ENCODE peak calls at places on chromosomes 2 and 18, in six cellular contexts. E, A, G, X, C and F are unnamed samples.

GRCh38 chr2:46435353-46435752 is 44.0 kb upstream of the TMEM247 start:
- DNase-seq in E (no peak), A (no peak), G (no peak), X (no peak), C (no peak), F (no peak)

GRCh38 chr2:71477231-71477681 is 23.9 kb downstream of the DYSF start:
- DNase-seq in E (peak; percentile 40), A (no peak), G (no peak), X (peak; percentile 81), C (no peak), F (no peak)

GRCh38 chr2:134906726-134907125 is 11.9 kb upstream of the CCNT2 start:
- DNase-seq in E (no peak), A (no peak), G (no peak), X (no peak), C (no peak), F (no peak)

GRCh38 chr2:154698238-154698788 is at the start of gene KCNJ3:
- DNase-seq in E (no peak), A (no peak), G (no peak), X (no peak), C (no peak), F (no peak)

GRCh38 chr2:160227252-160227651 is 27.2 kb upstream of the ITGB6 start:
- DNase-seq in E (peak; percentile 87), A (no peak), G (no peak), X (no peak), C (no peak), F (peak; percentile 40)

GRCh38 chr2:237742614-237743013 is 56.0 kb upstream of the RBM44 start:
- DNase-seq in E (no peak), A (no peak), G (no peak), X (no peak), C (no peak), F (no peak)

GRCh38 chr2:46954951-46955571 is 39.5 kb upstream of the MCFD2 start:
- DNase-seq in E (peak; percentile 81), A (no peak), G (no peak), X (no peak), C (peak; percentile 36), F (peak; percentile 92)

GRCh38 chr2:32745191-32745590 is 117.3 kb downstream of the TTC27 start:
- DNase-seq in E (peak; percentile 27), A (no peak), G (no peak), X (no peak), C (no peak), F (no peak)

GRCh38 chr2:113113794-113114193 is 13.6 kb upstream of the IL1RN start:
- DNase-seq in E (no peak), A (no peak), G (no peak), X (no peak), C (no peak), F (no peak)

GRCh38 chr2:29309090-29310054 is 194.2 kb downstream of the CLIP4 start:
- DNase-seq in E (peak; percentile 82), A (peak; percentile 80), G (no peak), X (peak; percentile 8), C (peak; percentile 32), F (peak; percentile 74)

GRCh38 chr18:37243756-37244155 is 321.8 kb downstream of the CELF4 start:
- DNase-seq in E (no peak), A (no peak), G (no peak), X (no peak), C (no peak), F (no peak)

GRCh38 chr2:12712871-12713270 is 3.9 kb upstream of the TRIB2 start:
- DNase-seq in E (peak; percentile 97), A (no peak), G (no peak), X (no peak), C (no peak), F (no peak)

GRCh38 chr2:67604360-67604759 is 207.2 kb downstream of the ETAA1 start:
- DNase-seq in E (peak; percentile 29), A (no peak), G (no peak), X (no peak), C (no peak), F (peak; percentile 33)

GRCh38 chr2:236568068-236568921 is 1.3 kb upstream of the ACKR3 start:
- DNase-seq in E (peak; percentile 54), A (peak; percentile 70), G (no peak), X (no peak), C (peak; percentile 38), F (no peak)

GRCh38 chr2:98895901-98896300 is 40.1 kb downstream of the CRACDL start:
- DNase-seq in E (no peak), A (no peak), G (peak; percentile 67), X (no peak), C (no peak), F (no peak)

GRCh38 chr2:173286153-173286809 is 68.4 kb upstream of the CDCA7 start:
- DNase-seq in E (no peak), A (peak; percentile 63), G (no peak), X (no peak), C (no peak), F (no peak)

GRCh38 chr2:57804971-57805370 is 241.6 kb upstream of the VRK2 start:
- DNase-seq in E (no peak), A (no peak), G (no peak), X (no peak), C (no peak), F (no peak)

GRCh38 chr2:64854773-64855237 is 134.4 kb upstream of the SLC1A4 start:
- DNase-seq in E (peak; percentile 80), A (no peak), G (no peak), X (no peak), C (no peak), F (peak; percentile 73)

GRCh38 chr18:11587432-11587831 is 22.0 kb upstream of the SLC35G4 start:
- DNase-seq in E (no peak), A (no peak), G (no peak), X (no peak), C (no peak), F (no peak)

GRCh38 chr18:43886341-43886740 is 609.1 kb upstream of the SYT4 start:
- DNase-seq in E (no peak), A (no peak), G (no peak), X (no peak), C (no peak), F (no peak)

GRCh38 chr2:98764499-98764898 is 33.6 kb upstream of the MGAT4A start:
- DNase-seq in E (no peak), A (no peak), G (no peak), X (no peak), C (no peak), F (no peak)

GRCh38 chr18:25181993-25182392 is 170.0 kb downstream of the ZNF521 start:
- DNase-seq in E (peak; percentile 19), A (no peak), G (no peak), X (no peak), C (no peak), F (no peak)

GRCh38 chr2:99831772-99832171 is 310.6 kb downstream of the AFF3 start:
- DNase-seq in E (no peak), A (no peak), G (no peak), X (no peak), C (no peak), F (no peak)

GRCh38 chr2:95325026-95325425 is 27.9 kb downstream of the KCNIP3 start:
- DNase-seq in E (no peak), A (no peak), G (no peak), X (no peak), C (no peak), F (no peak)

GRCh38 chr2:97095661-97096060 is 979 bp upstream of the FAHD2B start:
- DNase-seq in E (no peak), A (no peak), G (no peak), X (no peak), C (no peak), F (no peak)

GRCh38 chr2:110678457-110679336 is 834 bp upstream of the BUB1 start:
- DNase-seq in E (peak; percentile 39), A (peak; percentile 57), G (no peak), X (no peak), C (peak; percentile 35), F (peak; percentile 33)

DNA sequence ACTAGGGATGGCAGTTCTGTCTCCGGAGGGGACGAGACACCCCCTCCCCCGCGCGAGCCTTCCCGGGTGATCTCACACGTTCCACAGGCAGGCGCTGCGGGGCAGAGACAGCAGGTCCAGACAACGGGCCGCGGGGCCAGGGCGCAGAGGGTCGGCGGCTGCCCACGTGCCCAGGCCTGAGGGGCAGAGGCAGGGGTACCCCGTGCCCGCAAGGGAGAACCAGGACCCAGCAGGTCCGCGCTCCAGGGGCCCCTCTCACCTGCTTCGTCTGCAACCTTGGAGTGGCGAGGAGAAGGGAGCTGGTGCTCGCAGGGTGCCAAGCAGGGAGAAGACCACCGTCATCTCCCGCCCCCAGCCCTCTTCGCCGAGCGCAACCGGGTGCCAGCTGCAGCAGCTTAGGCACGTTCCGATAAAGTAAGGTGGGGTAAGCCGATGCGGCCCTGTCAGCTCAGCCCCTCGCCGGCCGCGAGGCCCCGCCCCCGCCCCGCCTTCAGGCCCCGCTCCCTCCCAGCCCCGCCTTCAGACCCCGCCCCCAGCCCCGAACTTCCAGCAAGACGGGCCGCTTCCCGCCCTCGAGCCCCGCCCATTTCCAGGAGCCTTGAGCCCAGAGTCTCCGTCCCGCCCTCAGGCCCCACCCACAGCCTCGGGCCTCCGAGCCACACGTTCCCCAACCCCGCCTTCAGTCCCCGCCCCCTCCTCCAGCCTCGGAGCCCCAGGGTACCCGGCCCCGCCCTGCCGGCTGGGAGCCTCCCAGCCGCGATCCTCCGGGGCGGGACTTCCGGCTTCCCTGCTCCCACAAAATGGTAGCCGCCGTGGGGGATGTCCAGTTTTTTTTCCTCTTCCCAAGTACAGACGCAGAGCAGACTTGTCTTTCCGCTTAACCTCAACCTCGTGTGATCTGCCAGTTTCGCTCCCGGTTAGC is at the start of gene GPR155:
- DNase-seq in E (peak; percentile 99), A (peak; percentile 100), G (peak; percentile 100), X (peak; percentile 91), C (peak; percentile 100), F (peak; percentile 96)
- TF ChIP-seq CTCF in E (peak; percentile 20), A (no peak), G (no peak), X (no peak), C (no peak), F (no peak)

GRCh38 chr18:13610517-13610916 is 115.8 kb downstream of the FAM210A start:
- DNase-seq in E (no peak), A (no peak), G (no peak), X (no peak), C (no peak), F (no peak)
- H3K4me3 ChIP-seq in E (no peak overlapping the region), A (peak overlapping the region; percentile 51), G (peak overlapping the region; percentile 41), X (no peak overlapping the region), C (no peak overlapping the region), F (no peak overlapping the region)

DNA sequence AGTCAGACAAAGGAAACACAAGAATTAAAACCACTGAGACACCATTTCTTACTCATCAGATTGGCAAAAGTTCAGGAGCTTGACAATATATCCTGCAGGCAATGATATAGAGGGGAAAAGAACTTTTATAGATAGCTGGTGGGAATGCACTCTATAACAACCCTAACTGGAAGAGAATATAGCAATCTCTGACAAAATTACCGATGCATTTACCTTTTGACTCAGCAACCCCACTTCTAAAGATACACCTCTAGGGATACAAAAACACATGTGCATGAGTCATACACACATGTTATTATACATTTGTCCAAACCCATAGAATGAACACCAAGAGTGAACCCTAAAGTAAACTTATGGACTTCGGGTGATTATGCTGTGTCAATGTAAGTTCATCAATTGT is 79.4 kb upstream of the SRD5A2 start:
- DNase-seq in E (no peak), A (no peak), G (no peak), X (no peak), C (no peak), F (no peak)
- TF ChIP-seq CTCF in E (no peak), A (no peak), G (no peak), X (no peak), C (no peak), F (no peak)

DNA sequence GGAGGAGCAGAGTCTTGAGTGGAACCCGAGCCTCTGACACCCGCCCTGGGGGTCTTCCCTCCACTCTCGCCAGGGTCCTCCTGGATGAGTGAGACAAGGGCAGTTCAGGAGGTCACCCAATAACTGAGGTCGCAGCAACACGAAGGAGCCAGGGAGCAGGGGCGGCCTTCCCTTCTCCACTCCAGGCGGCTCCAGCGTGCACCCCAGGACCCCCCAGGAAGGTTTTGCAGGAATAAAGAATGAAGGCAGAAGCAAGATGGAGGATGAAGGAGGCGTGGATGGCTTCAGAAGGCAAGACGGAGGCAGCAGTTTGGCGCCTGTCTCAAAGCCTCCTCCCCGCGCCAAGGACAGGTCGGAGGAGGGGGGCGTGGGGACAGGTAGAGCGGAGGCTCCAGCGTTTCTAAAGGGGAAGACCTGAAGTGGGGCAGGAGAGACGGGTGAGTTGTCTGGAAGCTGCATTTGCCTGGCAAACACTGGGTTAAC is 579 bp upstream of the ITM2C start:
- DNase-seq in E (no peak), A (no peak), G (no peak), X (no peak), C (no peak), F (no peak)
- H3K4me3 ChIP-seq in E (peak overlapping the region; percentile 77), A (peak overlapping the region; percentile 87), G (peak overlapping the region; percentile 67), X (peak overlapping the region; percentile 84), C (peak overlapping the region; percentile 98), F (peak overlapping the region; percentile 77)